ENCODE peak calls at places on chromosome 12, in nine cellular contexts. M is NB4; A is Right ventricle myocardium superior; Y is aorta; N is fibroblast of mammary gland; Z is NCI-H345; O is NK-92 treated with Interleukin-12 subunit alpha and Interleukin-12 subunit beta, amount 100 ng/mL, for 24 hours; H is mesenteric fat pad; F is stimulated activated CD8-positive, alpha-beta memory T cell treated with anti-CD3 and anti-CD28 coated beads, Interleukin-4, amount 100 ng/mL, for 4 hours. Q is an unnamed sample.

GRCh38 chr12:1633459-1633858 is 4.4 kb downstream of the WNT5B start:
- DNase-seq in A (no peak), H (no peak), F (no peak), N (no peak), Y (no peak), O (no peak), Z (no peak), M (peak; percentile 71), Q (no peak)

GRCh38 chr12:46430340-46430948 is 57.9 kb upstream of the SLC38A2 start:
- DNase-seq in Z (no peak), F (no peak), O (no peak), Y (no peak), H (no peak), A (no peak), N (peak; percentile 89), M (peak; percentile 73), Q (peak; percentile 89)

GRCh38 chr12:64682572-64683277 is 72.4 kb downstream of the RASSF3 start:
- DNase-seq in O (no peak), H (no peak), N (peak; percentile 84), F (no peak), Z (peak; percentile 55), M (peak; percentile 48), A (peak; percentile 63), Y (no peak), Q (no peak)

GRCh38 chr12:107864235-107864634 is 89.7 kb downstream of the ASCL4 start:
- DNase-seq in M (no peak), O (no peak), N (no peak), A (no peak), F (no peak), Y (no peak), Z (peak; percentile 18), H (no peak), Q (no peak)

GRCh38 chr12:91109148-91109564 is 2.1 kb downstream of the LUM start:
- DNase-seq in O (peak; percentile 49), Y (peak; percentile 88), F (no peak), H (no peak), M (peak; percentile 68), N (peak; percentile 80), A (peak; percentile 87), Z (no peak), Q (no peak)

GRCh38 chr12:120276734-120277133 is 11.2 kb upstream of the PXN start:
- DNase-seq in H (no peak), N (peak; percentile 54), Y (no peak), F (no peak), O (no peak), A (no peak), M (no peak), Z (no peak), Q (no peak)

GRCh38 chr12:38638401-38638800 is 267.0 kb downstream of the CPNE8 start:
- DNase-seq in M (no peak), F (no peak), Z (no peak), H (no peak), A (no peak), O (no peak), N (no peak), Y (no peak), Q (no peak)

GRCh38 chr12:122336015-122336946 is 70.0 kb upstream of the VPS33A start:
- DNase-seq in N (peak; percentile 49), A (peak; percentile 59), Z (peak; percentile 1), H (no peak), Y (no peak), F (no peak), M (peak; percentile 72), O (no peak), Q (peak; percentile 37)

GRCh38 chr12:46771268-46771837 is 54.4 kb downstream of the SLC38A4 start:
- DNase-seq in Z (no peak), M (no peak), A (no peak), N (peak; percentile 17), Y (no peak), F (no peak), H (no peak), O (no peak), Q (no peak)

GRCh38 chr12:44581642-44582242 is 294.4 kb downstream of the NELL2 start:
- DNase-seq in Y (no peak), H (no peak), F (no peak), Z (no peak), N (no peak), M (no peak), A (no peak), O (no peak), Q (no peak)

Q was measured in RWPE1.